ENCODE peak calls at places on chromosome 10, in six cellular contexts. O, D, B, I, N and S are unnamed samples.

GRCh38 chr10:131396108-131397010 is 84.8 kb upstream of the TCERG1L start:
- DNase-seq in N (no peak), D (no peak), I (no peak), B (no peak), O (peak; percentile 6), S (no peak)

GRCh38 chr10:69800109-69800508 is 1.6 kb upstream of the COL13A1 start:
- DNase-seq in N (no peak), B (peak; percentile 69), O (peak; percentile 71), D (peak; percentile 56), I (peak; percentile 65), S (peak; percentile 64)

GRCh38 chr10:17257466-17258321 is 29.7 kb downstream of the VIM start:
- DNase-seq in N (peak; percentile 16), O (peak; percentile 69), I (peak; percentile 44), B (peak; percentile 67), D (peak; percentile 80), S (peak; percentile 71)

GRCh38 chr10:86447422-86447821 is 74.2 kb downstream of the WAPL start:
- DNase-seq in D (no peak), O (no peak), B (no peak), I (no peak), N (no peak), S (no peak)

GRCh38 chr10:31650010-31650409 is 278.6 kb downstream of the ARHGAP12 start:
- DNase-seq in O (peak; percentile 14), I (no peak), N (no peak), D (peak; percentile 95), B (no peak), S (no peak)

GRCh38 chr10:78655941-78656340 is 412.8 kb upstream of the ZMIZ1 start:
- DNase-seq in B (no peak), N (no peak), D (no peak), O (no peak), I (no peak), S (no peak)

GRCh38 chr10:44980309-44981171 is 1.9 kb upstream of the DEPP1 start:
- DNase-seq in B (no peak), N (no peak), O (no peak), D (peak; percentile 83), I (peak; percentile 97), S (no peak)

GRCh38 chr10:111126073-111126472 is 49.2 kb downstream of the ADRA2A start:
- DNase-seq in N (no peak), I (no peak), O (no peak), B (no peak), D (no peak), S (peak; percentile 21)

GRCh38 chr10:120945801-120946302 is 94.7 kb downstream of the WDR11 start:
- DNase-seq in D (no peak), I (no peak), B (no peak), O (peak; percentile 9), N (no peak), S (no peak)

GRCh38 chr10:107826166-107826565 is 661.7 kb upstream of the SORCS1 start:
- DNase-seq in O (no peak), D (no peak), B (no peak), N (no peak), I (no peak), S (no peak)

GRCh38 chr10:43176271-43176670 is 38.0 kb downstream of the CSGALNACT2 start:
- DNase-seq in D (no peak), O (no peak), I (no peak), B (no peak), N (no peak), S (no peak)

GRCh38 chr10:127016331-127016730 is 111.1 kb downstream of the DOCK1 start:
- DNase-seq in B (no peak), O (no peak), I (no peak), D (no peak), N (no peak), S (no peak)

GRCh38 chr10:99694171-99694570 is 34.9 kb downstream of the ENTPD7 start:
- DNase-seq in B (no peak), N (no peak), D (no peak), O (no peak), I (no peak), S (no peak)

GRCh38 chr10:129912161-129912917 is 51.7 kb downstream of the EBF3 start:
- DNase-seq in O (no peak), I (no peak), D (no peak), B (no peak), N (no peak), S (no peak)

GRCh38 chr10:86958109-86958830 is at the start of gene SNCG:
- DNase-seq in B (peak; percentile 54), D (peak; percentile 68), I (no peak), O (no peak), N (no peak), S (no peak)

GRCh38 chr10:3473271-3473670 is 300.7 kb upstream of the PITRM1 start:
- DNase-seq in I (no peak), B (no peak), N (no peak), O (no peak), D (no peak), S (no peak)

GRCh38 chr10:126917975-126918908 is 13.0 kb downstream of the DOCK1 start:
- DNase-seq in N (no peak), D (no peak), O (no peak), I (no peak), B (no peak), S (no peak)

GRCh38 chr10:84783386-84783785 is 455.0 kb downstream of the CCSER2 start:
- DNase-seq in I (peak; percentile 17), N (no peak), D (peak; percentile 14), O (peak; percentile 40), B (no peak), S (peak; percentile 50)

GRCh38 chr10:126041804-126042231 is 145.5 kb downstream of the FANK1 start:
- DNase-seq in D (peak; percentile 98), N (peak; percentile 95), I (peak; percentile 37), B (no peak), O (peak; percentile 80), S (peak; percentile 82)

GRCh38 chr10:74585231-74586087 is 240.9 kb upstream of the KAT6B start:
- DNase-seq in O (no peak), B (no peak), I (no peak), D (peak; percentile 62), N (peak; percentile 96), S (no peak)

GRCh38 chr10:102741848-102742247 is 1.9 kb upstream of the WBP1L start:
- DNase-seq in N (no peak), D (peak; percentile 88), B (no peak), I (no peak), O (no peak), S (no peak)

GRCh38 chr10:102743588-102744373 is at the start of gene WBP1L:
- DNase-seq in N (peak; percentile 100), O (peak; percentile 99), D (peak; percentile 100), I (peak; percentile 99), B (peak; percentile 89), S (peak; percentile 99)

GRCh38 chr10:102743078-102743587 is 615 bp upstream of the WBP1L start:
- DNase-seq in N (peak; percentile 12), B (no peak), D (no peak), I (no peak), O (no peak), S (no peak)

GRCh38 chr10:102745157-102745556 is 1.4 kb downstream of the WBP1L start:
- DNase-seq in N (no peak), B (no peak), O (no peak), D (no peak), I (no peak), S (no peak)

GRCh38 chr10:102744374-102745051 is 765 bp downstream of the WBP1L start:
- DNase-seq in D (peak; percentile 58), N (no peak), B (no peak), I (no peak), O (no peak), S (no peak)
- TF ChIP-seq POLR2A in D (peak; percentile 8), N (peak; percentile 23), B (no peak), I (no peak), O (no peak), S (no peak)

GRCh38 chr10:5506246-5506645 is 6.9 kb upstream of the CALML5 start:
- DNase-seq in O (no peak), D (no peak), N (no peak), B (no peak), I (no peak), S (no peak)

GRCh38 chr10:5507649-5508131 is 8.3 kb upstream of the CALML5 start:
- DNase-seq in O (no peak), B (no peak), D (no peak), N (no peak), I (no peak), S (no peak)

GRCh38 chr10:5508161-5508604 is 8.8 kb upstream of the CALML5 start:
- DNase-seq in D (no peak), N (no peak), B (no peak), I (no peak), O (no peak), S (no peak)

GRCh38 chr10:5508786-5509185 is 9.4 kb upstream of the CALML5 start:
- DNase-seq in B (no peak), D (no peak), I (no peak), O (no peak), N (no peak), S (no peak)

GRCh38 chr10:5506751-5507648 is 7.6 kb upstream of the CALML5 start:
- DNase-seq in O (no peak), N (no peak), D (no peak), I (no peak), B (no peak), S (no peak)
- TF ChIP-seq MYC in O (no peak), N (no peak), D (no peak), I (no peak), B (no peak), S (no peak)

GRCh38 chr10:117107280-117107679 is 30.8 kb downstream of the VAX1 start:
- DNase-seq in D (no peak), N (no peak), B (no peak), I (no peak), O (no peak), S (peak; percentile 30)

DNA sequence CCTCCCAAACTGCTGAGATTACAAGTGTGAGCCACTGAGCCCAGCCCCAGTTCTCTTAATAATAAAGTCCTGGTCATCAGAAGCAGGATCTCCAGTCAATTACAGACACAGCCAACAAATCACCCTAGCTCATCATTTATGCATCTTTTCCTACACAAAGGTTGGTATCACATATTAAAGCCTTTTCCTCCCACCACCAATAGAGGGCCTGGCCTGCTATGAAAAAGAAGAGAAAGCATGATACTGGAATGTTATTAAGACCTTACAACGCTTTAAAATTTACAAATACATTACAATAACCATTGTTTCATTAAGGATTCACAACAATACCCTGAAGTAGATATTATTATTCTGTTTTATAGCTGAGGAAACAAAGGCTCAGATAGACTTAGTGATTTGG is 25.9 kb downstream of the VAX1 start:
- DNase-seq in O (peak; percentile 21), N (no peak), I (peak; percentile 13), B (no peak), D (no peak), S (no peak)
- TF ChIP-seq CTCF in O (peak; percentile 52), N (no peak), I (peak; percentile 16), B (peak; percentile 18), D (no peak), S (peak; percentile 38)

DNA sequence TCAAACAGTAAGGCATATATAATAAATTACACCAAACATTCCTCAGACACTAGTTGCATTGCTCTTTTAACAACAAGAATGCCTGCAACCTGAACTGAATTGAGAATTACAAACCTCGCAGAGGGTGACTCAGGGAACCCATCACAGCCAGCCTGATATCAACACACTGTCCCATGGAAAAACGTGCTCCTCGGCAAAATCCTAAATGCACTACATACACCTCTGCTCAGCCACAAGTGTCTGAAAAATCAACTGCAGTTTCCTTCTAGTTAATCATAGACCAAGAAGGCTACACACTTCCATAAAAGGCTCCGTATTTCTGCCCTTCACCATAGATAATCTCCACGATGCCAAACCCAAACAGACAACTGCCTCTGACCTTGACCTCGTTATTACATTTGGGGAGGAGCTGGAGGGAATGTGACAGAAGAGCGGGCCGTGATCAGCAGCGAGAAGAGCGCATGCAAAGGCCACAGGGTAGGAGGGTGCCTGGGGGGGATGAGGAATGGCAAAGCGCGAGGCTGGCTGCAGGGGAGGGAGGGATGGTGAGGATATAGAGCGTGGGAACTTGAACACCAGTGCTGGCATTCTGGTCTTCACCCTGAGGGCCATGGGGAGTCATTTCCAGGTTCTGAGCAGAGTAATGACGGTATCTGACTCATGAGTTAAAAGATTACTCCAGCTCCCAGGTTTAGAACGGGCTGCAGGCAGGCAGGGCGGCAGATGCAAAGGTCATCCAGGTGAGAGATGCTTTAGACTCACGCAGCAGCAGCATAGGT is 201.9 kb upstream of the FRMD4A start:
- DNase-seq in I (peak; percentile 95), D (no peak), N (no peak), B (no peak), O (peak; percentile 81), S (no peak)
- TF ChIP-seq POLR2A in I (no peak), D (no peak), N (no peak), B (no peak), O (no peak), S (no peak)